ENCODE peak calls at places on chromosome 16, in ten cellular contexts. C is anterior cingulate cortex; E is COR-L47; H is activated T-cell treated with anti-CD3 and anti-CD28 coated beads for 1 hour; D is mucosa of gallbladder; N is neural progenitor cell; U is PC-3; M is HL-60; V is ELR; B is stimulated activated CD8-positive, alpha-beta memory T cell treated with anti-CD3 and anti-CD28 coated beads, Interleukin-15, amount 100 ng/mL, for 1 hour. O is an unnamed sample.

GRCh38 chr16:80107900-80108299 is 432.9 kb upstream of the DYNLRB2 start:
- DNase-seq in C (no peak), E (no peak), H (no peak), D (no peak), N (no peak), U (peak; percentile 66), M (no peak), V (peak; percentile 82), B (no peak), O (no peak)

GRCh38 chr16:23711785-23712184 is 1.2 kb downstream of the ERN2 start:
- DNase-seq in C (no peak), E (peak; percentile 2), H (no peak), D (peak; percentile 74), N (no peak), U (peak; percentile 5), M (no peak), V (no peak), B (no peak), O (no peak)

GRCh38 chr16:78244131-78244899 is 144.9 kb downstream of the WWOX start:
- DNase-seq in C (no peak), E (no peak), H (no peak), D (peak; percentile 44), N (peak; percentile 24), U (no peak), M (no peak), V (no peak), B (no peak), O (peak; percentile 17)

GRCh38 chr16:89574681-89575246 is 794 bp upstream of the CPNE7 start:
- DNase-seq in C (no peak), E (peak; percentile 43), H (peak; percentile 27), D (peak; percentile 47), N (peak; percentile 93), U (peak; percentile 69), M (peak; percentile 20), V (peak; percentile 86), B (no peak), O (peak; percentile 70)

GRCh38 chr16:53768593-53768992 is 64.6 kb downstream of the FTO start:
- DNase-seq in C (no peak), E (no peak), H (no peak), D (no peak), N (no peak), U (peak; percentile 90), M (no peak), V (peak; percentile 89), B (no peak), O (peak; percentile 83)

GRCh38 chr16:53159781-53160436 is 105.1 kb downstream of the CHD9 start:
- DNase-seq in C (no peak), E (peak; percentile 37), H (no peak), D (no peak), N (peak; percentile 65), U (peak; percentile 52), M (peak; percentile 26), V (peak; percentile 69), B (no peak), O (peak; percentile 36)

GRCh38 chr16:24085665-24086064 is 170.5 kb upstream of the CACNG3 start:
- DNase-seq in C (no peak), E (no peak), H (no peak), D (no peak), N (no peak), U (no peak), M (no peak), V (no peak), B (no peak), O (no peak)

GRCh38 chr16:35711435-35711834 is 2252.0 kb downstream of the TP53TG3F start:
- DNase-seq in C (no peak), E (no peak), H (no peak), D (no peak), N (no peak), U (no peak), M (no peak), V (no peak), B (no peak), O (no peak)

GRCh38 chr16:84699147-84699711 is 571 bp upstream of the USP10 start:
- DNase-seq in C (no peak), E (no peak), H (peak; percentile 19), D (no peak), N (no peak), U (peak; percentile 14), M (no peak), V (peak; percentile 52), B (no peak), O (peak; percentile 16)

GRCh38 chr16:65618335-65618734 is 496.5 kb upstream of the CDH11 start:
- DNase-seq in C (no peak), E (no peak), H (no peak), D (no peak), N (no peak), U (no peak), M (no peak), V (no peak), B (no peak), O (no peak)

GRCh38 chr16:69532761-69533459 is 32.9 kb upstream of the NFAT5 start:
- DNase-seq in C (no peak), E (no peak), H (no peak), D (no peak), N (no peak), U (no peak), M (no peak), V (no peak), B (no peak), O (no peak)

GRCh38 chr16:28063047-28063521 is 430 bp downstream of the GSG1L start:
- DNase-seq in C (no peak), E (no peak), H (no peak), D (no peak), N (peak; percentile 63), U (no peak), M (peak; percentile 45), V (no peak), B (no peak), O (no peak)

GRCh38 chr16:66717112-66717675 is 20.7 kb upstream of the CMTM4 start:
- DNase-seq in C (no peak), E (no peak), H (no peak), D (peak; percentile 14), N (peak; percentile 61), U (peak; percentile 47), M (no peak), V (peak; percentile 58), B (no peak), O (no peak)

GRCh38 chr16:90042946-90043514 is 23.8 kb upstream of the DBNDD1 start:
- DNase-seq in C (no peak), E (no peak), H (no peak), D (no peak), N (no peak), U (no peak), M (no peak), V (no peak), B (no peak), O (no peak)

O was measured in RWPE1.